ENCODE peak calls at places on chromosomes 6 and 20, in seven cellular contexts. D is neuronal stem cell, C is small intestine, V is heart right ventricle, Z is OCI-LY7, L is heart left ventricle, G is tibial nerve. A is an unnamed sample. For H3K9me3 and H3K4me1, the result is how much of the 10 kb centered on the place peaks cover.

GRCh38 chr6:138862491-138862890 is 66.6 kb downstream of the ECT2L start:
- DNase-seq in G (no peak), C (no peak), Z (no peak), D (no peak), V (no peak), L (no peak), A (no peak)

GRCh38 chr6:83221886-83222479 is 28.8 kb downstream of the RWDD2A start:
- DNase-seq in V (no peak), C (peak), D (peak), Z (peak), L (no peak), G (no peak), A (no peak)

GRCh38 chr6:53837875-53838806 is 43.3 kb downstream of the LRRC1 start:
- DNase-seq in Z (no peak), C (no peak), L (no peak), G (no peak), V (no peak), D (peak), A (no peak)

GRCh38 chr20:53795170-53795569 is 201.5 kb upstream of the ZNF217 start:
- DNase-seq in G (no peak), Z (no peak), L (no peak), V (no peak), C (no peak), D (no peak), A (no peak)

GRCh38 chr6:116485786-116486185 is 24.6 kb downstream of the CALHM6 start:
- DNase-seq in Z (no peak), V (no peak), L (no peak), G (no peak), C (no peak), D (no peak), A (no peak)

GRCh38 chr6:51505451-51505850 is 582.0 kb downstream of the PKHD1 start:
- DNase-seq in D (no peak), V (no peak), L (no peak), G (no peak), Z (no peak), C (no peak), A (no peak)

GRCh38 chr6:137874204-137875001 is 7.3 kb downstream of the TNFAIP3 start:
- DNase-seq in V (no peak), D (no peak), C (peak), L (no peak), G (no peak), Z (no peak), A (peak)

GRCh38 chr20:52033313-52033712 is 158.3 kb downstream of the ZFP64 start:
- DNase-seq in L (no peak), Z (no peak), C (no peak), V (no peak), G (no peak), D (no peak), A (no peak)

DNA sequence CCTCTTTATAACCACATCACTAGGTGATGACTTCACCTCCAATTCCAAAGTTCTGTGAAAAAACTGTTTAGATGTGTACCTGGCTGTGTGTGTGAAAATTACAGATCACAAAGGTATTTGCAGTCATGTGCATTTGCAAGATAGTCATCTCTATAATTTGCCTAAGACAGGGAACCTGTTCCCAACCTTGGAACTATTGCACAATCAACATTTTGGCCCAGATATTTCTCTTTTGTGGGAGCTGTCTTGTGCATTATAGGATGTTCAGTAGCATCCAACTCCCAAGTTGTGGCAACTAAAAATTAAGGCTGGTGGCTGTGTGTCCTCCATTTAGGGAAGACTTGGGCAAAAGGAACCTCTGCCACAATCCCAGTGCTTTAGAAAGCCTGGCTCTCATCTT is 34.0 kb upstream of the FAM210B start:
- DNase-seq in L (no peak), G (no peak), Z (no peak), C (no peak), V (no peak), D (no peak), A (no peak)
- H3K9me3 ChIP-seq in L (under half), G (under half), Z (under half), C (under half), V (under half), D (under half), A (under half)

GRCh38 chr6:153931431-153931830 is 107.6 kb upstream of the OPRM1 start:
- DNase-seq in L (no peak), V (no peak), G (no peak), Z (no peak), C (peak), D (no peak), A (no peak)
- H3K4me1 ChIP-seq in L (under half), V (under half), G (under half), Z (under half), C (under half), D (under half), A (under half)

DNA sequence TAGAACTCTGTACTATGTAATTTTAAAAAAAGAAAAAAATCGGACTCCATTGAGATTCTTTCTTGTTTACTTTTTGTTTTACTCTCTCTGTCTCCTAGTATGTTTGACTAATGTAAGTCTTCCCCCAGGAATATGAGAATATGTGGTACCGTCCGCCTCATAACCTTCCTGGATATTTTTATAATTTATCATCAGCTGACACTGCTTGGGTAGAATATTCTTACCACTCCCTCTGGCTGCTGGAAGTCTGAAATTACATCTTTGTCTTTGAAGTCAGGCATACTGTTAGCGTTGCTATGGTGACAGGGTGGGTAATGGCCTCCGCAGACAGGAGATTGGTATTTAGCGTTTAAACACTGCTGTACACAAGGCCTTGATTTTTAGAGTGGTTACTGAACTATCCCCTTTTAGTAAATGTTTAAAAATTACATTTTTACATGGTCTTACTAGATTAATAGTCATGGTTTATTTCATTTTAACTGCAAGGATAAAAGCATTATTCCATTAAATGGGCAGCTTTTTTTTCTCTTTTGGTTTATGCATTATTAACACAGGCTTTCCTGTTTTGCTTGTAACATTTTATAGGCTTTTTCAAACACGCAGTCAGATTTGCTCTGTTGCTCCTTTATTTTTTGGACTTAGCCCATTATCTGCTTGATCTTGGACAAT is 176.4 kb downstream of the ARID1B start:
- DNase-seq in D (peak), V (no peak), C (peak), Z (peak), L (peak), G (no peak), A (peak)
- H3K27ac ChIP-seq in D (no peak), V (peak), C (no peak), Z (no peak), L (peak), G (peak), A (no peak)

DNA sequence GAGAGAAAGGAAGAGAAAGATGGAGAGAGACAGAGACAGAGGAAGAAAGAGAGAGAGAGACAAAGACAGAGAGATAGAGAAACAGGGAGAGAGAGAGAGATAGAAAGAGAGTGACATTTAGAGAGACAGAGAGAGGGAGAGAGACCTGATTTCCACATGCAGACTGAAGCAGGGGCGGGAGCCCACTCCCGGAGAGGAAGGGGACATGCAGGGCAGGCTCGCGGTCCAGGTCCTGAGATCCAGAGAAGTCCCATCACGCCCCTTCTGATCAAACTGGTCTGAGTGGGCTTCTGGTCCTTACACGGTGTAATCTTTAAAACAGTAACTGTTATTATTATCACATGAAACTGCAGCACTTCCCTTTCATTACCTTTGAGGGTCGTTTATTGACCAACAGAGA is 62.2 kb downstream of the PHACTR3 start:
- DNase-seq in D (no peak), G (no peak), Z (no peak), L (no peak), C (no peak), V (no peak), A (no peak)
- H3K9me3 ChIP-seq in D (under half), G (under half), Z (under half), L (under half), C (under half), V (under half), A (under half)

GRCh38 chr20:50389437-50389807 is 120.8 kb upstream of the PTPN1 start:
- DNase-seq in G (no peak), V (peak), C (peak), Z (no peak), D (no peak), L (peak), A (no peak)
- H3K4me1 ChIP-seq in G (under half), V (under half), C (under half), Z (under half), D (under half), L (under half), A (under half)

A was measured in CD4-positive, alpha-beta memory T cell.